ENCODE peak calls at places on chromosome 15, in eight cellular contexts. C, B, Z, N, R, O, J and U are unnamed samples.

GRCh38 chr15:101637549-101638318 is 14.4 kb downstream of the TM2D3 start:
- DNase-seq in C (no peak), B (no peak), Z (no peak), N (no peak), R (peak), O (no peak), J (no peak), U (no peak)

GRCh38 chr15:99090011-99090699 is 14.7 kb upstream of the SYNM start:
- DNase-seq in C (no peak), B (peak), Z (no peak), N (no peak), R (no peak), O (peak), J (no peak), U (peak)

GRCh38 chr15:80822666-80823065 is 43.5 kb downstream of the CEMIP start:
- DNase-seq in C (no peak), B (no peak), Z (no peak), N (no peak), R (no peak), O (no peak), J (no peak), U (no peak)

GRCh38 chr15:29917600-29918597 is 95.6 kb upstream of the TJP1 start:
- DNase-seq in C (peak), B (no peak), Z (no peak), N (no peak), R (no peak), O (no peak), J (no peak), U (no peak)

GRCh38 chr15:76642671-76643070 is 262.5 kb downstream of the SCAPER start:
- DNase-seq in C (peak), B (no peak), Z (no peak), N (no peak), R (peak), O (no peak), J (no peak), U (no peak)

GRCh38 chr15:59953392-59953883 is 50.7 kb upstream of the FOXB1 start:
- DNase-seq in C (no peak), B (no peak), Z (no peak), N (no peak), R (no peak), O (no peak), J (no peak), U (no peak)

GRCh38 chr15:64686130-64686735 is 89.2 kb downstream of the RBPMS2 start:
- DNase-seq in C (peak), B (no peak), Z (no peak), N (peak), R (peak), O (peak), J (no peak), U (peak)

GRCh38 chr15:34304613-34305012 is 33.0 kb downstream of the SLC12A6 start:
- DNase-seq in C (peak), B (no peak), Z (no peak), N (no peak), R (peak), O (peak), J (no peak), U (no peak)

GRCh38 chr15:75616766-75617165 is 8.8 kb downstream of the SNUPN start:
- DNase-seq in C (no peak), B (no peak), Z (no peak), N (no peak), R (no peak), O (no peak), J (no peak), U (no peak)

GRCh38 chr15:75622505-75622904 is 3.0 kb downstream of the SNUPN start:
- DNase-seq in C (no peak), B (no peak), Z (no peak), N (no peak), R (no peak), O (no peak), J (no peak), U (no peak)

GRCh38 chr15:75625542-75626347 is at the start of gene SNUPN:
- DNase-seq in C (peak), B (peak), Z (peak), N (peak), R (peak), O (peak), J (peak), U (peak)

GRCh38 chr15:75620043-75620775 is 5.3 kb downstream of the SNUPN start:
- DNase-seq in C (peak), B (no peak), Z (no peak), N (no peak), R (peak), O (peak), J (no peak), U (no peak)

DNA sequence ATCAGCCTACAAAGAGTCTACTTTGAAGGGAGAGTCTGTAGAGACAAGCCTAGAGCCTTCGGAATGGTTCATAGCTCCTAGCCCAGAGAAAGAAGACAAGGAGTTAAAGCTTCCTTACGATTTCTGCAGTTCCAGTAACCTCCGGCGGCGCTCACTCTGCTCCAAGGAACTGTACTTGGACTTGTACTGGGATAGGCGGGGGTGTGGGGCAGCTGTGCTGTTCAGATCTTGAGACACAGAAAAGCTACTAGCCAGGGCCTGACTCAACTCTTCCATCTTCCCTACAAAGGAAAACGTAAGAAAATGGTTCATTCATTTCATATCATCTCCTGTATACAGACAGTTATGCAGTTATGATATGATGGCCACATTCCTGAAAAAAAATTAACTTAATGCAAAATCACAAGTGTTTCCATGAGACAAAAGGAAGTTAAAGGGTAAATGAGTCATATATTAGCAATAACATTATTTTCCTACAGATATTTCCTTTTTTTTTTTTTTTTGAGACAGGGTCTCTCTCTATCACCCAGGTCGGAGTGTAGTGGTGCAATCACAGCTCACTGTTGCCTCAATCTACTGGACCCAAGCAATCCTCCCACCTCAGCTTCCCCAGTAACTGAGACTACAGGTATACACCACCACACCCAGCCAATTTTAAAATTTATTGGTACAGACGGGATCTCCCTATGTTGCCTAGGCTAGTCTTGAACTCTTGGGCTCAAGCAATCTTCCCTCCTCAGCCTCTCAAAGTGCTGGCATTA is 4.6 kb downstream of the SNUPN start:
- DNase-seq in C (peak), B (no peak), Z (no peak), N (no peak), R (peak), O (peak), J (no peak), U (no peak)
- TF ChIP-seq CTCF in C (peak), B (no peak), Z (no peak), N (peak), R (peak), O (peak), J (no peak), U (no peak)

GRCh38 chr15:57085267-57085666 is 166.8 kb downstream of the TCF12 start:
- DNase-seq in C (no peak), B (no peak), Z (no peak), N (peak), R (no peak), O (no peak), J (no peak), U (no peak)

GRCh38 chr15:57084178-57084577 is 165.7 kb downstream of the TCF12 start:
- DNase-seq in C (no peak), B (no peak), Z (no peak), N (no peak), R (no peak), O (no peak), J (no peak), U (no peak)

GRCh38 chr15:57079907-57080750 is 161.7 kb downstream of the TCF12 start:
- DNase-seq in C (no peak), B (no peak), Z (no peak), N (no peak), R (no peak), O (no peak), J (no peak), U (no peak)

GRCh38 chr15:57079446-57079845 is 161.0 kb downstream of the TCF12 start:
- DNase-seq in C (no peak), B (no peak), Z (no peak), N (no peak), R (no peak), O (no peak), J (no peak), U (no peak)
- TF ChIP-seq CTCF in C (no peak), B (no peak), Z (no peak), N (no peak), R (no peak), O (no peak), J (no peak), U (peak)

GRCh38 chr15:51782357-51782896 is 31.0 kb downstream of the TMOD2 start:
- DNase-seq in C (peak), B (no peak), Z (no peak), N (no peak), R (peak), O (no peak), J (no peak), U (peak)
- TF ChIP-seq CTCF in C (peak), B (no peak), Z (peak), N (peak), R (peak), O (peak), J (no peak), U (no peak)

GRCh38 chr15:78264304-78265136 is at the start of gene DNAJA4:
- DNase-seq in C (no peak), B (peak), Z (peak), N (no peak), R (peak), O (peak), J (peak), U (peak)
- TF ChIP-seq CTCF in C (no peak), B (no peak), Z (no peak), N (peak), R (no peak), O (peak), J (no peak), U (peak)

GRCh38 chr15:40545457-40545856 is 19.4 kb downstream of the CCDC32 start:
- DNase-seq in C (no peak), B (no peak), Z (no peak), N (no peak), R (no peak), O (no peak), J (no peak), U (no peak)
- TF ChIP-seq CTCF in C (no peak), B (peak), Z (no peak), N (no peak), R (no peak), O (no peak), J (no peak), U (no peak)

GRCh38 chr15:66924889-66925288 is 140.5 kb upstream of the SMAD3 start:
- DNase-seq in C (no peak), B (no peak), Z (no peak), N (no peak), R (no peak), O (no peak), J (no peak), U (no peak)

GRCh38 chr15:66921319-66921718 is 144.1 kb upstream of the SMAD3 start:
- DNase-seq in C (no peak), B (no peak), Z (no peak), N (no peak), R (no peak), O (no peak), J (no peak), U (no peak)

GRCh38 chr15:66925721-66926120 is 139.7 kb upstream of the SMAD3 start:
- DNase-seq in C (no peak), B (no peak), Z (no peak), N (no peak), R (no peak), O (no peak), J (no peak), U (no peak)

GRCh38 chr15:66922608-66923007 is 142.8 kb upstream of the SMAD3 start:
- DNase-seq in C (no peak), B (no peak), Z (no peak), N (no peak), R (no peak), O (no peak), J (no peak), U (no peak)

DNA sequence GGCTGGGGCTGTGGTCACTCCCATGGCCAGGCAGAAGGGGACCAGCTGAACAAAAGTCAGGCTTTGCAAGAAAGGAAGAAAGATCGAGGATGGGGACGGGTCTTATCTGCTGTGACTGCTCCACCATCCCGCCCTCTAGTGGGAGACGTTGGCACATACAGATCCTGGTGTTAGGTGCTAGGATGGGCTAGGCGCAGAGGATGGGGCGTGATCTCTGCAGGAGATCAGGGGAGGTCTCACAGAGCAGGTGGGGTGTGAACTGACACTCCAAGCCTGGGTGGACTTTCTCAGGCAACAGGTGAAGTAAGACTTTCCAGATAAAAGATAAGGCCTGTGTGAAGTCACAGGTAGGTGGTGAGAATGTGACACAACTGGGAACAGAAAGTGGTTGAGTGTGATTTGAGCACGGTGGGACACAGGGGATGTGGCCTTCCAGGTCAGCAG is 141.9 kb upstream of the SMAD3 start:
- DNase-seq in C (no peak), B (no peak), Z (peak), N (peak), R (no peak), O (no peak), J (peak), U (no peak)
- TF ChIP-seq CTCF in C (peak), B (peak), Z (peak), N (peak), R (peak), O (peak), J (peak), U (no peak)

GRCh38 chr15:36810656-36811449 is 231.4 kb downstream of the CDIN1 start:
- DNase-seq in C (no peak), B (peak), Z (peak), N (no peak), R (no peak), O (no peak), J (no peak), U (no peak)
- TF ChIP-seq CTCF in C (peak), B (peak), Z (peak), N (peak), R (peak), O (no peak), J (no peak), U (no peak)